ENCODE peak calls at places on chromosomes 5 and 9, in five cellular contexts. F is GM06990; H is T follicular helper cell; R is activated T-helper 1 cell treated with anti-CD3 and anti-CD28 coated beads, Interleukin-2, amount 50 U/mL, for 16 hours; W is GM13977. B is an unnamed sample.

GRCh38 chr9:73528922-73529321 is 377.3 kb downstream of the ANXA1 start:
- DNase-seq in F (no peak), H (no peak), R (no peak), W (no peak), B (no peak)

GRCh38 chr5:141902015-141902414 is 21.7 kb upstream of the DELE1 start:
- DNase-seq in F (no peak), H (no peak), R (no peak), W (no peak), B (no peak)

GRCh38 chr9:125538092-125538473 is 168.9 kb downstream of the MAPKAP1 start:
- DNase-seq in F (no peak), H (no peak), R (no peak), W (no peak), B (no peak)

GRCh38 chr5:110262754-110263153 is 463.7 kb downstream of the TMEM232 start:
- DNase-seq in F (no peak), H (no peak), R (no peak), W (no peak), B (no peak)

GRCh38 chr9:16119861-16120641 is 567.2 kb downstream of the CCDC171 start:
- DNase-seq in F (no peak), H (no peak), R (no peak), W (no peak), B (no peak)

GRCh38 chr5:146401021-146401420 is 46.1 kb upstream of the TCERG1 start:
- DNase-seq in F (no peak), H (no peak), R (no peak), W (no peak), B (no peak)

GRCh38 chr5:171676286-171676944 is 109.2 kb upstream of the SMIM23 start:
- DNase-seq in F (no peak), H (no peak), R (no peak), W (no peak), B (no peak)

GRCh38 chr9:95816716-95817115 is 58.8 kb upstream of the ERCC6L2 start:
- DNase-seq in F (no peak), H (no peak), R (no peak), W (no peak), B (no peak)

GRCh38 chr9:129464972-129465833 is 155.7 kb downstream of the C9orf50 start:
- DNase-seq in F (no peak), H (no peak), R (no peak), W (no peak), B (no peak)

GRCh38 chr5:33975846-33976245 is 8.6 kb downstream of the SLC45A2 start:
- DNase-seq in F (no peak), H (no peak), R (no peak), W (no peak), B (no peak)

GRCh38 chr5:149452665-149453617 is 73.8 kb upstream of the IL17B start:
- DNase-seq in F (no peak), H (no peak), R (no peak), W (no peak), B (no peak)

GRCh38 chr9:81083821-81084512 is 605.4 kb downstream of the TLE1 start:
- DNase-seq in F (no peak), H (no peak), R (no peak), W (no peak), B (peak)

GRCh38 chr5:74105126-74105780 is 479.3 kb downstream of the ARHGEF28 start:
- DNase-seq in F (no peak), H (no peak), R (no peak), W (no peak), B (no peak)

GRCh38 chr9:36148652-36149051 is 12.1 kb downstream of the GLIPR2 start:
- DNase-seq in F (peak), H (peak), R (peak), W (peak), B (peak)

GRCh38 chr5:65279603-65280002 is 202.1 kb downstream of the ADAMTS6 start:
- DNase-seq in F (no peak), H (no peak), R (no peak), W (no peak), B (no peak)

GRCh38 chr9:126631254-126631653 is 17.5 kb downstream of the LMX1B start:
- DNase-seq in F (no peak), H (no peak), R (no peak), W (no peak), B (no peak)

GRCh38 chr5:63439537-63439936 is 522.7 kb downstream of the HTR1A start:
- DNase-seq in F (no peak), H (no peak), R (no peak), W (no peak), B (no peak)

GRCh38 chr9:132197856-132198550 is 36.1 kb downstream of the NTNG2 start:
- DNase-seq in F (no peak), H (no peak), R (no peak), W (no peak), B (no peak)

GRCh38 chr5:943201-943873 is 50.7 kb downstream of the TRIP13 start:
- DNase-seq in F (no peak), H (no peak), R (no peak), W (no peak), B (no peak)

GRCh38 chr9:70392189-70392588 is 22.3 kb downstream of the KLF9 start:
- DNase-seq in F (no peak), H (no peak), R (no peak), W (no peak), B (no peak)

GRCh38 chr5:43370352-43370751 is 41.8 kb downstream of the CCL28 start:
- DNase-seq in F (no peak), H (no peak), R (no peak), W (no peak), B (no peak)

GRCh38 chr9:127556871-127557270 is 55.2 kb upstream of the STXBP1 start:
- DNase-seq in F (no peak), H (no peak), R (no peak), W (no peak), B (no peak)

GRCh38 chr5:129904667-129905466 is 602 bp downstream of the CHSY3 start:
- DNase-seq in F (no peak), H (no peak), R (no peak), W (peak), B (no peak)

GRCh38 chr5:96903300-96903699 is 27.0 kb downstream of the ERAP2 start:
- DNase-seq in F (no peak), H (no peak), R (no peak), W (no peak), B (no peak)

GRCh38 chr5:151684690-151685361 is 1.9 kb downstream of the SPARC start:
- DNase-seq in F (no peak), H (no peak), R (no peak), W (no peak), B (no peak)

GRCh38 chr9:89740722-89741121 is 135.9 kb downstream of the GADD45G start:
- DNase-seq in F (peak), H (no peak), R (no peak), W (peak), B (peak)

GRCh38 chr9:22097712-22098111 is 88.6 kb upstream of the CDKN2B start:
- DNase-seq in F (no peak), H (no peak), R (no peak), W (no peak), B (no peak)

B was measured in MM.1S.